ENCODE peak calls at places on chromosomes 1 and 21, in seven cellular contexts. C is tibial artery, U is Peyer's patch, Q is cardiac muscle cell, Z is SK-N-SH, M is WERI-Rb-1, I is lower lobe of right lung. G is an unnamed sample.

GRCh38 chr1:116881879-116882520 is 27.7 kb upstream of the PTGFRN start:
- DNase-seq in C (peak), U (no peak), M (peak), Z (no peak), I (peak), Q (peak), G (peak)

GRCh38 chr1:101257500-101258325 is 20.9 kb downstream of the S1PR1 start:
- DNase-seq in U (peak), M (no peak), I (peak), Z (no peak), C (no peak), Q (peak), G (peak)

GRCh38 chr1:117591248-117591647 is 14.6 kb upstream of the TENT5C start:
- DNase-seq in C (no peak), M (no peak), I (peak), U (no peak), Q (no peak), Z (no peak), G (peak)

GRCh38 chr1:178867670-178868069 is 3.2 kb downstream of the ANGPTL1 start:
- DNase-seq in Q (peak), I (no peak), U (no peak), C (no peak), M (no peak), Z (no peak), G (no peak)

GRCh38 chr1:15231714-15232201 is 15.3 kb upstream of the FHAD1 start:
- DNase-seq in C (no peak), I (no peak), U (no peak), Q (no peak), M (no peak), Z (no peak), G (no peak)

GRCh38 chr1:15965228-15965767 is 10.6 kb downstream of the ZBTB17 start:
- DNase-seq in M (no peak), Q (peak), U (no peak), I (no peak), Z (no peak), C (no peak), G (no peak)

GRCh38 chr1:212827377-212827776 is 20.1 kb downstream of the SPATA45 start:
- DNase-seq in M (no peak), I (no peak), Z (no peak), Q (no peak), C (no peak), U (no peak), G (no peak)

GRCh38 chr1:52590275-52590674 is 11.9 kb upstream of the GPX7 start:
- DNase-seq in U (no peak), I (no peak), Z (peak), M (no peak), C (no peak), Q (no peak), G (no peak)

GRCh38 chr1:93681549-93682412 is at the start of gene BCAR3:
- DNase-seq in C (peak), M (peak), I (peak), Q (peak), U (peak), Z (peak), G (peak)

GRCh38 chr1:70038025-70038424 is 167.4 kb downstream of the LRRC40 start:
- DNase-seq in I (no peak), Z (no peak), C (no peak), U (no peak), Q (peak), M (no peak), G (no peak)

GRCh38 chr1:158999301-159000069 is 10.2 kb upstream of the IFI16 start:
- DNase-seq in Z (no peak), C (peak), M (no peak), U (no peak), Q (peak), I (no peak), G (peak)

GRCh38 chr1:43214465-43215444 is 42.6 kb downstream of the CFAP57 start:
- DNase-seq in C (no peak), M (no peak), I (no peak), U (no peak), Q (peak), Z (no peak), G (no peak)

GRCh38 chr1:106207185-106207584 is 849.3 kb upstream of the PRMT6 start:
- DNase-seq in C (no peak), Z (peak), I (no peak), M (no peak), Q (no peak), U (no peak), G (no peak)

GRCh38 chr1:52190500-52191252 is 48.8 kb downstream of the ZFYVE9 start:
- DNase-seq in Q (no peak), U (no peak), C (no peak), Z (no peak), I (no peak), M (peak), G (no peak)

GRCh38 chr1:211753649-211754251 is 76.8 kb downstream of the LPGAT1 start:
- DNase-seq in Z (peak), Q (no peak), I (no peak), M (no peak), C (no peak), U (no peak), G (no peak)

GRCh38 chr1:243748706-243749283 is 101.2 kb downstream of the AKT3 start:
- DNase-seq in M (peak), C (no peak), Q (peak), Z (peak), I (no peak), U (no peak), G (no peak)

GRCh38 chr1:215128514-215128913 is 46.0 kb downstream of the KCNK2 start:
- DNase-seq in U (no peak), Q (no peak), I (no peak), C (no peak), M (no peak), Z (no peak), G (no peak)

GRCh38 chr1:2003564-2004131 is at the start of gene CFAP74:
- DNase-seq in M (peak), Z (peak), Q (peak), U (no peak), C (no peak), I (no peak), G (no peak)

GRCh38 chr1:86866665-86867064 is 47.3 kb downstream of the SELENOF start:
- DNase-seq in Z (no peak), M (no peak), U (no peak), I (no peak), Q (peak), C (no peak), G (no peak)

GRCh38 chr21:46214478-46215340 is 13.9 kb downstream of the LSS start:
- DNase-seq in U (no peak), Z (no peak), I (peak), M (no peak), Q (no peak), C (peak), G (no peak)

GRCh38 chr1:1090424-1091343 is 16.6 kb upstream of the RNF223 start:
- DNase-seq in U (no peak), I (peak), C (peak), M (no peak), Q (no peak), Z (peak), G (peak)

GRCh38 chr1:113390871-113391642 is 742 bp downstream of the MAGI3 start:
- DNase-seq in C (peak), Z (peak), I (peak), U (peak), M (peak), Q (peak), G (peak)

DNA sequence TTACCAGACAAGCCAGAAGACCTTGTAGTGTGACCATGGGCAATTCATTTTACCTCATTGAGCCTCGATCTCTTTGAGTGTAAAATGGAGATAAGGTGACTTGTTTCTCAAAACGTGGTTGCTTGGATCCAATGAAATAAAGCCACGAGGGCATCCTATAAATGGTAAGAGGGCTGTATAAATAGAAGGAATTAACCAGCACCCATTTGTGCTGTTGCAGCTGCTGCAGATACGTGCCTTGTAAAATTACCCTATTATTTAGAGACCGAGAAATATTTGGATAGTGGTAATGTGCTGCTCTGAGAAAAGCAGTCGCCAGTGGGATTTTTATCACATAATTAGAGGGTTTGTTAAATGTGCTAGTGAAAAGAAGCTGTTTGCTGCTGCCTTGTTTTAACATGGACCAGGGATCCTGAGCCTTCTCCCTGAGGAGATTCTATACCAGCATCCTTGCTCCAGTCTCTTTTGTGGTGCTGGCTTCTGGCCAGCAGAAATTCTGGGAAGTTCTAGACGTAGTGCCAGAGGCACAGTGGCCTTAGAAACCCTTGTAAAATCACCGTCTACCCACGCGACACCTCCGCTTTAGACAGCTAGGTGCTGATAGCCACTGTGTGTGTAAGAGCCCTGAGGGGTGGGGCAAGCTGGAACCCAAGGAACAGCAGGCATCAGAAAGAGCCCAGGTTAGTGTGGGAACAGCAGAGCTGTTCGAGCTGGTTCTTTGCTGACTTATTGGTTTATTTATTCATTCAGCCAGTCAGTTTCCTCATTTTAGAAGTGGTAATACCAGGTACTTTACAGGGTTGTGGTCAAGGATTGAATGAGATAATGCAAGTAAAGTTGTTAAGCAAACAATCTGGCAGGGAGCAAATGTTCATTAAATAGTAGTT is 137.5 kb downstream of the NOS1AP start:
- DNase-seq in M (peak), C (peak), Q (peak), Z (no peak), U (no peak), I (peak), G (peak)
- TF ChIP-seq CTCF in M (no peak), C (no peak), Q (no peak), Z (no peak), U (no peak), I (no peak), G (no peak)

GRCh38 chr1:198620951-198621824 is 17.7 kb upstream of the PTPRC start:
- DNase-seq in U (peak), I (peak), Q (no peak), C (no peak), Z (no peak), M (no peak), G (peak)

GRCh38 chr1:198623920-198624647 is 14.8 kb upstream of the PTPRC start:
- DNase-seq in I (no peak), M (no peak), C (no peak), U (no peak), Q (peak), Z (no peak), G (no peak)

GRCh38 chr1:198622532-198623218 is 16.2 kb upstream of the PTPRC start:
- DNase-seq in Z (no peak), M (no peak), C (no peak), Q (no peak), U (peak), I (no peak), G (no peak)

GRCh38 chr1:198619375-198620140 is 19.3 kb upstream of the PTPRC start:
- DNase-seq in Q (no peak), I (no peak), Z (no peak), U (no peak), M (no peak), C (no peak), G (no peak)

GRCh38 chr1:198620198-198620597 is 18.6 kb upstream of the PTPRC start:
- DNase-seq in I (no peak), Q (no peak), C (no peak), Z (no peak), U (no peak), M (no peak), G (no peak)
- H3K4me3 ChIP-seq in I (no peak), Q (no peak), C (no peak), Z (no peak), U (no peak), M (no peak), G (no peak)

GRCh38 chr1:229068266-229069043 is 202.5 kb upstream of the RAB4A start:
- DNase-seq in Q (peak), Z (no peak), I (peak), M (no peak), U (no peak), C (peak), G (no peak)
- H3K27ac ChIP-seq in Q (no peak), Z (no peak), I (peak), M (no peak), U (no peak), C (peak), G (no peak)

GRCh38 chr1:65254320-65255087 is 54.8 kb upstream of the DNAJC6 start:
- DNase-seq in M (peak), I (peak), U (peak), Q (peak), Z (peak), C (peak), G (peak)
- TF ChIP-seq CTCF in M (peak), I (peak), U (no peak), Q (peak), Z (peak), C (no peak), G (no peak)

GRCh38 chr1:18646091-18646775 is 15.6 kb downstream of the PAX7 start:
- DNase-seq in Q (no peak), Z (peak), U (no peak), C (no peak), I (no peak), M (no peak), G (no peak)
- H3K4me3 ChIP-seq in Q (peak), Z (no peak), U (no peak), C (peak), I (peak), M (peak), G (peak)

DNA sequence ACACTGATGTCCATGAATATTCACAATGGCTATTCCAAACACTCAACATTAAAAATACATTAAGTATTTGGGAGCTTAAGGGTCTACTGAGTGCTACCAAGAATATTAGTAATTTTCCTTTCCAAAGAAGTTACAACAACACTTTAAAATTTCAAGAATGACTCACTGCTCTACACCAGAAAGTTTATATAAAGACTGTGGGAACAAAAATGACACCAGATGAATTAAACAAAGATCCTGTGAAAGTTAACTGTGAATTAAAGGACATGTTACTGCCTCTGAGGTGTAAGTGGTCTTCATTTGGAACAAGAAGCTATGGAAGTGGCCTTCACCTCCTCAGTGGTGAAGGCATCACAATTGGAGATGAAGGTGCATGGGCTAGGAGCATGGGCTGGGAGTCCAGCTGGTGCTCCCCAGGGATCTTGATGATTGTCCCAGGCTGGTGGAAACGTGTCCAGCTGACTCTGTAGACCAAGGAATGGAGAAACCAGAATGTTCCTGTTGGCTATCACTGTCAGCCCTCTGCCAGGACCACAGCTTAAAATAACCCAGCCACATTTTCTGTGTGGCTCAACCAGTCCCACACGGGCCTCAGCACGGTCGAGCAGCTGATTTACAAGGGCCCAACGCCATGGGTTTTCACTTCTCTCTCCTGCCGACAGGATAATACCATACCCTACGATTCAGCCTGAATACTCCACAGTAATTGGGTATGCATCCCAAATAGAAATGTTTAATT is 28.8 kb downstream of the TAF5L start:
- DNase-seq in M (no peak), Z (no peak), U (no peak), C (peak), I (no peak), Q (peak), G (peak)
- H3K27ac ChIP-seq in M (no peak), Z (no peak), U (peak), C (peak), I (peak), Q (no peak), G (peak)

DNA sequence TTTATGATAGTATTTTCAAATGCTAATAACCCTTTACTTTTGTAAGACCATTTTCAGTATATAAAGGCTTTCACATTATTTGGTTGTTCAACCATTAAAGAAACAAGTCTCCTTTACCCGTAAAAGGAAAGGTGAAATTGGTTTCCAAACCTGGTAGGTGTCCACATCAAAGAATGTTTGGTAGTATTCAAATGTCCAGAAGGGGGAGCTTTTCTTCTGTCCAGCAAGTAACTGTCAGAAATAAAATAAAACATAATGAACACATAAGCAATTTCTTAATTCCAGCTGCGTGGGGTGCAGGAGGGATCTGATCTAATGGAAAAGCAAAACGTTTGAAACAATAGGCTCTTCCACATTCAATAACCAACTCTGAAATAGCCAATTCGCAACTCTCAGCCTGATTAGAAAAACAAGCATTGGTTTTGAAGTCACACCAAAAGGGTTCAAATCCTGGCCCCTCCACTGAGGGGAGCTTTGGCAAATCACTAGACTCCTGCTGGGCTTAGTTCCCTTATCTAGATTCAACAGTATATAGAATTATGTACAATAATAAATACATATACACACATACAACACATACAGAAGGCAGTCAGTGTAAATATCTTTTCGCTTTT is 11.0 kb downstream of the YIPF1 start:
- DNase-seq in Q (peak), M (no peak), C (no peak), I (no peak), U (no peak), Z (peak), G (no peak)
- TF ChIP-seq CTCF in Q (peak), M (peak), C (peak), I (peak), U (peak), Z (peak), G (peak)

GRCh38 chr1:207884276-207885029 is 26.5 kb downstream of the CD34 start:
- DNase-seq in C (no peak), M (no peak), U (no peak), I (no peak), Q (no peak), Z (no peak), G (no peak)

GRCh38 chr1:207883104-207883651 is 27.7 kb downstream of the CD34 start:
- DNase-seq in Z (no peak), Q (no peak), C (no peak), M (peak), I (no peak), U (no peak), G (no peak)

GRCh38 chr1:207885129-207886032 is 25.5 kb downstream of the CD34 start:
- DNase-seq in U (peak), M (peak), Z (peak), I (peak), Q (peak), C (peak), G (peak)

GRCh38 chr1:207882692-207883091 is 28.2 kb downstream of the CD34 start:
- DNase-seq in M (peak), U (no peak), C (no peak), I (no peak), Q (no peak), Z (no peak), G (no peak)

DNA sequence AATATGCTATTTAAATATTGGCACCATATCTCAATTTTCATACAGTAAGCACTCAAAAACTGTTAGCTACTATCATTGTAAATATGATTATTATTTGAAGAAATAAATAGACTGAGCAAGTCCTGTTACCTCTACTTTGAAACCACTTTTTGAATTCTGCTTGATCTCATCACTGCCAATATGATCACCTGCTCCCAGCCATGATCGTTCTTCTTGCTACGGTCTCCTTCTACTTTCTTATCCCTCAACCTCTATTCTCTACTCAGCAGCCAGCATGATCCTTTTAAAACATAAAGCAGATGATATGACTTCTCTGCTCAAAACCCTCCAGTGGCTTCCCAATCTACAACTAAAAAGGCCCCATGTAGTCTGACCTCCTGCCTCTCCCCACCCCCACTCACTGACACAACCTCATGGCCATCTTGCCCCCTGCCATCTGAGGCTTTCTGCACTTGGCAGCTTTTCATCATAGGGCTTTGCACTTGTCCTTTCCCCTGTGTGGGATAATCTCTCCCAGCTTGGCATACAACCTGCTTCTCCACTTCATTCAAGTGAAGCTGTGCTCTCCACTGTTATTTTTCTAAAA is 27.2 kb downstream of the CD34 start:
- DNase-seq in U (no peak), C (no peak), I (no peak), Z (no peak), Q (no peak), M (peak), G (no peak)
- H3K4me3 ChIP-seq in U (no peak), C (no peak), I (peak), Z (no peak), Q (no peak), M (no peak), G (no peak)

DNA sequence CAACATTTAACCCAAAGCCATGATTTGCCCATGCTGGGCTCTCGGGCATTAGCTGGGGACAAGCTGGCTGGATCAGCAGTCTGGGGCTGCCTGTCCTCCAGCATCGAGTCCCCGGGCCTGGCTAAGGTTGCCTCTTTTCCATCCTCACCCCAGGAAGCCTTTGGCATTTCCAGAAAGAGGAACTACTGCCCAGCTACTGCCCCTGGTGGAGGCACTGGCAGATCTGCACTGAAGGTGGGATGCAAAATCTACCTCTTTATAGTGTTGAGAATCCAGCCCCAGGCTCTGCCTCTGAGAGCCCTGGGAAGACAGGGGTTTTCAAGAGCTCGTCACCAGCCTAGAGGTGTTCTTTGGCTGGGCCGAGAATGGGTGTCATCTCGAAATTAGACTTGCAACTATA is 635.9 kb downstream of the MATN1 start:
- DNase-seq in C (no peak), I (no peak), Z (peak), Q (no peak), M (peak), U (no peak), G (no peak)
- H3K27ac ChIP-seq in C (no peak), I (no peak), Z (no peak), Q (no peak), M (no peak), U (no peak), G (no peak)